ENCODE peak calls at places on chromosomes 13 and 19, in four cellular contexts. Q is PC-3, S is astrocyte, Y is GM23248. D is an unnamed sample.

GRCh38 chr19:294819-295686 is 3.9 kb upstream of the PLPP2 start:
- DNase-seq in Q (no peak), S (no peak), Y (peak), D (peak)

GRCh38 chr19:33469171-33470039 is 52.2 kb downstream of the PEPD start:
- DNase-seq in Q (no peak), S (no peak), Y (no peak), D (no peak)

GRCh38 chr19:38691938-38692457 is 44.5 kb downstream of the ACTN4 start:
- DNase-seq in Q (no peak), S (peak), Y (peak), D (peak)

GRCh38 chr13:109494955-109495354 is 291.4 kb downstream of the IRS2 start:
- DNase-seq in Q (peak), S (peak), Y (peak), D (peak)

GRCh38 chr13:83622422-83622784 is 259.9 kb downstream of the SLITRK1 start:
- DNase-seq in Q (no peak), S (peak), Y (peak), D (no peak)

GRCh38 chr19:56946164-56946563 is 105.6 kb upstream of the PEG3 start:
- DNase-seq in Q (no peak), S (no peak), Y (no peak), D (peak)

GRCh38 chr19:18648971-18649310 is 12.1 kb downstream of the KLHL26 start:
- DNase-seq in Q (no peak), S (no peak), Y (no peak), D (no peak)

GRCh38 chr19:33000510-33000909 is 28.5 kb downstream of the FAAP24 start:
- DNase-seq in Q (no peak), S (no peak), Y (no peak), D (no peak)

GRCh38 chr13:41007359-41008118 is 11.6 kb downstream of the ELF1 start:
- DNase-seq in Q (peak), S (no peak), Y (peak), D (no peak)

GRCh38 chr19:44807652-44808462 is 1.0 kb upstream of the BCAM start:
- DNase-seq in Q (peak), S (peak), Y (peak), D (peak)

GRCh38 chr19:55481148-55482127 is 3.5 kb upstream of the NAT14 start:
- DNase-seq in Q (no peak), S (no peak), Y (no peak), D (no peak)

GRCh38 chr13:76516013-76516412 is 370.2 kb downstream of the KCTD12 start:
- DNase-seq in Q (peak), S (peak), Y (peak), D (no peak)

GRCh38 chr13:47480121-47480520 is 521.0 kb downstream of the SUCLA2 start:
- DNase-seq in Q (peak), S (peak), Y (peak), D (no peak)

GRCh38 chr19:4692275-4693077 is 22.3 kb upstream of the MYDGF start:
- DNase-seq in Q (no peak), S (no peak), Y (no peak), D (no peak)

GRCh38 chr13:98809345-98809777 is 56.9 kb upstream of the SLC15A1 start:
- DNase-seq in Q (no peak), S (no peak), Y (no peak), D (no peak)

GRCh38 chr13:50129923-50130685 is 114.9 kb downstream of the KCNRG start:
- DNase-seq in Q (peak), S (no peak), Y (peak), D (peak)

GRCh38 chr19:13020002-13020414 is 24.7 kb downstream of the NFIX start:
- DNase-seq in Q (peak), S (peak), Y (peak), D (no peak)
- H3K4me2 ChIP-seq in Q (peak), S (peak), Y (peak), D (peak)

GRCh38 chr13:87259479-87260083 is 411.6 kb upstream of the SLITRK5 start:
- DNase-seq in Q (peak), S (no peak), Y (peak), D (peak)

DNA sequence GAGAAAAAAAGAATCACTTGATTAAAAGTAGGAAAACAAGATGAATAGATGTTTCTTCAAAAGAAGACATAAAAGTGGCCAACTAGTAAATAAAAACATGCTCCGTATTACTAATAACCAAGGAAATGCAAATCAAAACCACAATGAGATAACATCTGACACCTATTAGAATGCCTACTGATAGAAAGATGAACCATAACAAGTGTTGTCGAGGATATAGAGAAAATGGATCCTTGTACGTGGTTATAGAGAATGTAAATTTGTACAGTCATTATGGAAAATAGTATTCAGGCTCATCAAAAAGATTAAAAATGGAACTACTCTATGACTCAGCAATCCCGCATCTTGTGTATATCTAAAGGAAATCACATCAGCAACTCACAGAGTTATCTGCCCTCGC is 415.8 kb upstream of the SLITRK5 start:
- DNase-seq in Q (no peak), S (no peak), Y (no peak), D (no peak)
- H3K4me2 ChIP-seq in Q (no peak), S (no peak), Y (no peak), D (no peak)

GRCh38 chr19:40962460-40962961 is 28.6 kb upstream of the CYP2B6 start:
- DNase-seq in Q (peak), S (peak), Y (peak), D (no peak)
- H3K4me2 ChIP-seq in Q (peak), S (no peak), Y (no peak), D (no peak)

GRCh38 chr13:33078268-33078667 is 62.0 kb downstream of the KL start:
- DNase-seq in Q (no peak), S (no peak), Y (no peak), D (no peak)

GRCh38 chr13:33079960-33080359 is 63.7 kb downstream of the KL start:
- DNase-seq in Q (no peak), S (no peak), Y (no peak), D (no peak)

GRCh38 chr13:33081666-33082065 is 65.4 kb downstream of the KL start:
- DNase-seq in Q (no peak), S (no peak), Y (no peak), D (no peak)

GRCh38 chr13:33083054-33083453 is 66.8 kb downstream of the KL start:
- DNase-seq in Q (no peak), S (no peak), Y (no peak), D (no peak)

GRCh38 chr13:33080962-33081655 is 64.9 kb downstream of the KL start:
- DNase-seq in Q (peak), S (no peak), Y (peak), D (no peak)
- H3K4me2 ChIP-seq in Q (peak), S (peak), Y (no peak), D (no peak)